ENCODE peak calls at places on chromosomes 13 and 19, in four cellular contexts. R is HEK293T, U is cardiac muscle cell, J is amygdala. A is an unnamed sample.

GRCh38 chr13:33000365-33000764 is 15.9 kb upstream of the KL start:
- DNase-seq in R (no peak), U (no peak), J (no peak), A (no peak)

GRCh38 chr13:39016087-39016486 is 21.8 kb downstream of the PROSER1 start:
- DNase-seq in U (no peak), R (no peak), J (no peak), A (no peak)

GRCh38 chr13:113537909-113538688 is 46.5 kb upstream of the TFDP1 start:
- DNase-seq in U (no peak), J (no peak), R (no peak), A (no peak)

GRCh38 chr19:47598407-47599349 is 10.3 kb upstream of the BICRA start:
- DNase-seq in J (no peak), R (peak), U (peak), A (peak)

GRCh38 chr19:50488795-50489194 is 12.1 kb upstream of the GARIN5A start:
- DNase-seq in R (no peak), U (no peak), J (no peak), A (no peak)

GRCh38 chr19:17243854-17244617 is 1.7 kb downstream of the NR2F6 start:
- DNase-seq in R (no peak), J (peak), U (peak), A (no peak)

GRCh38 chr13:29893438-29893837 is 43.0 kb upstream of the UBL3 start:
- DNase-seq in U (no peak), R (no peak), J (no peak), A (no peak)

GRCh38 chr13:97130201-97130600 is 91.9 kb upstream of the MBNL2 start:
- DNase-seq in J (no peak), U (no peak), R (no peak), A (no peak)

GRCh38 chr13:60347174-60347573 is 49.8 kb upstream of the TDRD3 start:
- DNase-seq in U (no peak), R (no peak), J (no peak), A (no peak)

GRCh38 chr19:35462476-35462953 is 14.5 kb downstream of the FFAR2 start:
- DNase-seq in R (no peak), U (no peak), J (no peak), A (no peak)

GRCh38 chr19:46537136-46538097 is 41.8 kb upstream of the PNMA8B start:
- DNase-seq in R (peak), J (peak), U (peak), A (peak)

GRCh38 chr13:64154514-64154913 is 2738.9 kb upstream of the PCDH20 start:
- DNase-seq in R (no peak), J (no peak), U (no peak), A (no peak)

GRCh38 chr19:13195678-13196077 is 45.5 kb downstream of the IER2 start:
- DNase-seq in R (peak), U (peak), J (no peak), A (no peak)

GRCh38 chr19:4732680-4733114 is 9.1 kb upstream of the DPP9 start:
- DNase-seq in U (peak), J (peak), R (peak), A (peak)

A was measured in dermis microvascular lymphatic vessel endothelial cell.